ENCODE peak calls at places on chromosomes 5 and 9, in five cellular contexts. F is right lobe of liver; M is CD4-positive, CD25-positive, alpha-beta regulatory T cell; S is neural progenitor cell; N is cardiac muscle cell. R is an unnamed sample.

GRCh38 chr5:115050860-115051259 is 118.8 kb downstream of the TRIM36 start:
- DNase-seq in M (no peak), N (no peak), F (peak; percentile 47), S (no peak), R (no peak)

GRCh38 chr9:117411547-117411946 is 3.3 kb downstream of the ASTN2 start:
- DNase-seq in S (peak; percentile 85), M (no peak), F (peak; percentile 28), N (peak; percentile 35), R (peak; percentile 60)

GRCh38 chr9:69452110-69452780 is 127.2 kb downstream of the ENTREP1 start:
- DNase-seq in M (no peak), F (no peak), N (no peak), S (peak; percentile 81), R (no peak)

GRCh38 chr5:57199866-57200265 is 26.0 kb downstream of the GPBP1 start:
- DNase-seq in S (no peak), M (no peak), F (no peak), N (no peak), R (no peak)

GRCh38 chr9:89505795-89506385 is 8.0 kb upstream of the SEMA4D start:
- DNase-seq in M (no peak), S (peak; percentile 27), F (no peak), N (peak; percentile 8), R (no peak)

GRCh38 chr9:72947987-72948465 is 4.8 kb downstream of the ALDH1A1 start:
- DNase-seq in F (no peak), M (no peak), N (no peak), S (no peak), R (no peak)

GRCh38 chr9:82668724-82669324 is 394.1 kb downstream of the RASEF start:
- DNase-seq in F (no peak), M (no peak), N (no peak), S (no peak), R (no peak)

GRCh38 chr5:169161022-169161680 is 139.8 kb downstream of the SLIT3 start:
- DNase-seq in N (peak; percentile 98), S (peak; percentile 79), M (no peak), F (no peak), R (peak; percentile 83)

GRCh38 chr9:5111696-5112095 is 73.7 kb downstream of the INSL6 start:
- DNase-seq in M (no peak), F (peak; percentile 17), N (no peak), S (no peak), R (no peak)

GRCh38 chr5:139482050-139482889 is at the start of gene STING1:
- DNase-seq in N (peak; percentile 99), F (peak; percentile 55), M (peak; percentile 70), S (no peak), R (peak; percentile 95)

GRCh38 chr9:76216161-76216649 is 178.0 kb downstream of the RFK start:
- DNase-seq in N (peak; percentile 88), F (no peak), S (no peak), M (no peak), R (no peak)

GRCh38 chr9:137140151-137141012 is 1.4 kb downstream of the GRIN1 start:
- DNase-seq in F (no peak), S (peak; percentile 46), M (no peak), N (peak; percentile 17), R (no peak)

GRCh38 chr5:169013208-169013728 is 287.7 kb downstream of the SLIT3 start:
- DNase-seq in N (no peak), M (no peak), F (no peak), S (no peak), R (no peak)

GRCh38 chr9:124513374-124513994 is 6.3 kb upstream of the NR5A1 start:
- DNase-seq in N (no peak), M (no peak), S (no peak), F (no peak), R (peak; percentile 62)

GRCh38 chr9:36492849-36493248 is 79.8 kb upstream of the MELK start:
- DNase-seq in S (no peak), F (no peak), N (peak; percentile 45), M (no peak), R (no peak)

GRCh38 chr5:92917044-92917443 is 664.0 kb downstream of the NR2F1-AS1 start:
- DNase-seq in N (peak; percentile 86), M (no peak), F (no peak), S (no peak), R (no peak)

GRCh38 chr5:60210810-60211209 is 317.3 kb upstream of the PDE4D start:
- DNase-seq in S (peak; percentile 10), N (no peak), F (no peak), M (no peak), R (no peak)

GRCh38 chr9:132410642-132411041 is 631 bp downstream of the CFAP77 start:
- DNase-seq in S (peak; percentile 23), M (peak; percentile 24), F (no peak), N (no peak), R (no peak)

GRCh38 chr9:132412089-132412488 is 2.1 kb downstream of the CFAP77 start:
- DNase-seq in N (peak; percentile 21), F (no peak), M (no peak), S (peak; percentile 79), R (peak; percentile 59)

GRCh38 chr9:132408521-132408920 is 1.5 kb upstream of the CFAP77 start:
- DNase-seq in F (no peak), S (no peak), M (no peak), N (peak; percentile 21), R (no peak)

GRCh38 chr9:132409828-132410528 is at the start of gene CFAP77:
- DNase-seq in S (peak; percentile 86), F (peak; percentile 35), M (peak; percentile 45), N (peak; percentile 73), R (no peak)

DNA sequence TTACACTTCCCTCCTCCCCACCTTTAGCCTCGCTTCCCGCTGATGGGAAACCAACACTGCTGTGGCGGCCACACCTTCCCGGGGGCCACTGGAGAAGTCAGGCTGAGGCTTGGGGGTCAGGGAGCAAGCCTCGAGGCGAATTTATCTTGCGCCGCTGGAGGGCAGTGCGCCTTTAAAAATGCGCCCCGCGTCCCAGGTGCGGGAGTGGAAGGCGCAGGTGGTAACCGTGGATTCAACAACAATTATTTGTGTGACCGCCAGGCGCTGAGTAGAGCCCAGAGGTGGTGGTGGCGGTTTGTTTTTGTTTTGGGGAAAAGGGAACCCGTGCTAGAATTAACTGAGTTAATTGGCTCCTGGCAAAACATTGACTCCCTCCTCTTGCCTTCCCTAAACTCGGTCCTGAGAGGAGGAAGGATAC is 1.1 kb downstream of the CFAP77 start:
- DNase-seq in F (peak; percentile 38), M (peak; percentile 69), S (peak; percentile 90), N (peak; percentile 37), R (no peak)
- H3K27me3 ChIP-seq in F (peaks cover 5% of the 10 kb centered on the region), M (peaks cover 38% of the 10 kb centered on the region), S (peaks cover 83% of the 10 kb centered on the region), N (peaks cover 52% of the 10 kb centered on the region), R (peaks cover 21% of the 10 kb centered on the region)

DNA sequence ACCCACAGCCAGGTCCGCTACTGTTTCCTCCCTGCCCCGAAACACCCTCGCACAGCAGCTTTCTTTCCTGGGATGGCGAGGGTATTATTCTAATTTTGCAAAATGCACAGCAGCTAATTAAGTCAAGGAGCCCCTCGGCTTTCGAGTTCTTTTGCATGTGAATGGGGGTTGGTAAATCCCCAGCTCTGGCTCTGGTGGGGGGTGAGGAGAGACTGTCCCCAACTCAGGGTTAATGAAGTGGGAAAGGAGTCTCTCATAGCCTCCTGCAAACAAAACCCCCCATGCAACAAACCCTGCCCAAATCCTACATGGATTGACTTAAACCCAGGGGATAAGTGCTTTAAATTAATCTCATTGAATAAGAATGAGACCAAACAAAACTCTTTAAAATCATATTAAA is 8.8 kb downstream of the BARHL1 start:
- DNase-seq in N (no peak), M (no peak), F (no peak), S (peak; percentile 86), R (no peak)
- H3K27me3 ChIP-seq in N (peaks cover 88% of the 10 kb centered on the region), M (peaks cover under 1% of the 10 kb centered on the region), F (peaks cover 3% of the 10 kb centered on the region), S (peaks cover 74% of the 10 kb centered on the region), R (no peaks in the 10 kb centered on the region)

DNA sequence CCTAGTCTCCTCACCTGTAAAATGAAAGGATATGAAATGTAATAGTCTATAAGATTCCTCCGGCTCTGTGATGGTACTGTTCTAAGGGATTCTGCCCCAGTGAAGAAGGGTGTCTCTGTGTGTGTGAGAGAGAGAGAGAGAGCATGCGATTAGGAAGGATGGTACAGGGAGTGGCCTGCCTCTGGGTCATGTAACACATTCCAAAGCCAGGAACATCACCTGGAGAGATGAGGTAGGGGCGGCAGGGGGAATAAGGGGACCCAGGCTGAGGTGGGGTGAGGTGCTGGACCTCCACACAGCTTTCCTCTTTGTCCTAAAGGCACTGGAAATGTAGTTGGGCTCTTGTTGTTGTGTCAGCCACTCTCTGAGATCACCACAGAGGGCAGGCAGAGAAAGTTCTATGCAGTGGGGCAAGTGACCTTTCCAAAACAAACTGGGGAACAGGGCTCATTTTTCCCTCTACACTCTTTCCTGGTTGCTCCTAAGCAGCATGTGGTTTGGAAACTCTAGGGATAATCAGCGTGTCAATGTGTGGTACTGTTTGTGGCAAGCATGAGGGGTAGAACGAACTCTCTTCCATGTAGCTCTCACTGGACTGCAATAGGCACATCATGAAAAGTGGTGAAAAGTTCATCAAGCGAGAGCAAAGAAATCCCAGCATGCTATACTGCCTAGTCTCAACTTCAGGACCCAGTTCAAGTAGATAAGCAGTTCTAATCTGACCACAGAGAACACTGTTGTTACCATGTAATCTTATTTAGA is 65.0 kb downstream of the SEMA6A start:
- DNase-seq in S (no peak), N (peak; percentile 49), M (no peak), F (no peak), R (peak; percentile 72)
- H3K27me3 ChIP-seq in S (no peaks in the 10 kb centered on the region), N (no peaks in the 10 kb centered on the region), M (no peaks in the 10 kb centered on the region), F (no peaks in the 10 kb centered on the region), R (no peaks in the 10 kb centered on the region)

GRCh38 chr5:1199649-1200494 is 1.5 kb upstream of the SLC6A19 start:
- DNase-seq in M (no peak), N (peak; percentile 8), F (no peak), S (peak; percentile 71), R (no peak)

GRCh38 chr5:1199340-1199648 is 2.1 kb upstream of the SLC6A19 start:
- DNase-seq in M (no peak), S (no peak), N (no peak), F (no peak), R (no peak)

GRCh38 chr5:1195916-1196315 is 5.5 kb upstream of the SLC6A19 start:
- DNase-seq in F (no peak), M (no peak), N (no peak), S (no peak), R (no peak)

GRCh38 chr5:1196562-1196961 is 4.8 kb upstream of the SLC6A19 start:
- DNase-seq in F (no peak), N (no peak), M (no peak), S (no peak), R (no peak)

GRCh38 chr5:1197876-1198666 is 3.3 kb upstream of the SLC6A19 start:
- DNase-seq in F (no peak), M (no peak), S (no peak), N (no peak), R (no peak)
- H3K27me3 ChIP-seq in F (no peaks in the 10 kb centered on the region), M (no peaks in the 10 kb centered on the region), S (peaks cover 5% of the 10 kb centered on the region), N (no peaks in the 10 kb centered on the region), R (no peaks in the 10 kb centered on the region)

GRCh38 chr5:178997191-178997590 is 2.1 kb upstream of the GRM6 start:
- DNase-seq in M (no peak), S (no peak), N (no peak), F (no peak), R (no peak)

GRCh38 chr5:178995341-178995690 is 196 bp upstream of the GRM6 start:
- DNase-seq in M (no peak), S (no peak), F (no peak), N (no peak), R (no peak)

GRCh38 chr5:178993955-178994579 is 1.1 kb downstream of the GRM6 start:
- DNase-seq in S (no peak), F (no peak), M (no peak), N (no peak), R (no peak)

GRCh38 chr5:178994580-178995340 is at the start of gene GRM6:
- DNase-seq in S (peak; percentile 73), N (peak; percentile 2), F (no peak), M (no peak), R (no peak)

GRCh38 chr5:178996156-178996555 is 1.0 kb upstream of the GRM6 start:
- DNase-seq in F (no peak), M (no peak), S (peak; percentile 29), N (no peak), R (no peak)
- H3K27me3 ChIP-seq in F (no peaks in the 10 kb centered on the region), M (no peaks in the 10 kb centered on the region), S (peaks cover 60% of the 10 kb centered on the region), N (peaks cover 52% of the 10 kb centered on the region), R (no peaks in the 10 kb centered on the region)